ENCODE peak calls at places on chromosome 14, in seven cellular contexts. One of them, this sample, is unnamed.
A peak's percentile ranks its signal among the peaks of the same experiment; 100 is the strongest.

GRCh38 chr14:103008768-103009342 is 48.5 kb downstream of the CDC42BPB start:
- DNase-seq in trophoblast cell: no peak
- DNase-seq in IMR-90: peak; percentile 72
- DNase-seq in neuronal stem cell: no peak
- DNase-seq in H9: no peak
- DNase-seq in mesenchymal stem cell: peak; percentile 28
- DNase-seq in H1: no peak
- DNase-seq in this sample: peak; percentile 37

GRCh38 chr14:91358654-91359210 is 58.9 kb downstream of the CCDC88C start:
- DNase-seq in H9: no peak
- DNase-seq in trophoblast cell: no peak
- DNase-seq in neuronal stem cell: no peak
- DNase-seq in H1: no peak
- DNase-seq in IMR-90: no peak
- DNase-seq in mesenchymal stem cell: no peak
- DNase-seq in this sample: no peak

GRCh38 chr14:92880851-92881250 is 42.1 kb upstream of the CHGA start:
- DNase-seq in mesenchymal stem cell: no peak
- DNase-seq in trophoblast cell: no peak
- DNase-seq in H9: peak; percentile 69
- DNase-seq in H1: peak; percentile 58
- DNase-seq in neuronal stem cell: no peak
- DNase-seq in IMR-90: peak; percentile 2
- DNase-seq in this sample: peak; percentile 72

GRCh38 chr14:104929268-104930230 is 4.9 kb downstream of the PLD4 start:
- DNase-seq in H9: no peak
- DNase-seq in H1: no peak
- DNase-seq in mesenchymal stem cell: no peak
- DNase-seq in trophoblast cell: no peak
- DNase-seq in neuronal stem cell: no peak
- DNase-seq in IMR-90: no peak
- DNase-seq in this sample: no peak

GRCh38 chr14:23539209-23539866 is 12.2 kb downstream of the ZFHX2 start:
- DNase-seq in IMR-90: peak; percentile 28
- DNase-seq in H9: peak; percentile 85
- DNase-seq in neuronal stem cell: peak; percentile 78
- DNase-seq in trophoblast cell: no peak
- DNase-seq in mesenchymal stem cell: peak; percentile 50
- DNase-seq in H1: peak; percentile 79
- DNase-seq in this sample: peak; percentile 92

GRCh38 chr14:34348592-34348991 is 113.4 kb downstream of the SPTSSA start:
- DNase-seq in H9: no peak
- DNase-seq in H1: no peak
- DNase-seq in IMR-90: no peak
- DNase-seq in neuronal stem cell: no peak
- DNase-seq in trophoblast cell: no peak
- DNase-seq in mesenchymal stem cell: no peak
- DNase-seq in this sample: no peak

GRCh38 chr14:21924479-21924878 is 250.9 kb upstream of the OR4E1 start:
- DNase-seq in mesenchymal stem cell: no peak
- DNase-seq in trophoblast cell: no peak
- DNase-seq in H9: peak; percentile 46
- DNase-seq in IMR-90: no peak
- DNase-seq in H1: no peak
- DNase-seq in neuronal stem cell: no peak
- DNase-seq in this sample: peak; percentile 50

GRCh38 chr14:68391292-68392014 is 401.4 kb downstream of the ZFP36L1 start:
- DNase-seq in trophoblast cell: no peak
- DNase-seq in neuronal stem cell: no peak
- DNase-seq in IMR-90: peak; percentile 79
- DNase-seq in H9: no peak
- DNase-seq in mesenchymal stem cell: no peak
- DNase-seq in H1: no peak
- DNase-seq in this sample: no peak

GRCh38 chr14:56351861-56352260 is 227.7 kb upstream of the TMEM260 start:
- DNase-seq in trophoblast cell: peak; percentile 84
- DNase-seq in mesenchymal stem cell: peak; percentile 83
- DNase-seq in IMR-90: peak; percentile 92
- DNase-seq in H1: no peak
- DNase-seq in neuronal stem cell: no peak
- DNase-seq in H9: no peak
- DNase-seq in this sample: peak; percentile 90

GRCh38 chr14:104252256-104253215 is 114.1 kb downstream of the KIF26A start:
- DNase-seq in H1: no peak
- DNase-seq in trophoblast cell: no peak
- DNase-seq in IMR-90: no peak
- DNase-seq in mesenchymal stem cell: no peak
- DNase-seq in neuronal stem cell: no peak
- DNase-seq in H9: peak; percentile 28
- DNase-seq in this sample: no peak

GRCh38 chr14:85428926-85429325 is 101.0 kb upstream of the FLRT2 start:
- DNase-seq in H9: no peak
- DNase-seq in mesenchymal stem cell: no peak
- DNase-seq in IMR-90: peak; percentile 43
- DNase-seq in trophoblast cell: no peak
- DNase-seq in H1: no peak
- DNase-seq in neuronal stem cell: no peak
- DNase-seq in this sample: no peak

GRCh38 chr14:55071870-55072640 is 20.6 kb downstream of the MAPK1IP1L start:
- DNase-seq in H1: no peak
- DNase-seq in neuronal stem cell: no peak
- DNase-seq in H9: no peak
- DNase-seq in trophoblast cell: peak; percentile 4
- DNase-seq in mesenchymal stem cell: peak; percentile 95
- DNase-seq in IMR-90: peak; percentile 94
- DNase-seq in this sample: no peak

GRCh38 chr14:105062048-105062433 is 3.2 kb downstream of the GPR132 start:
- DNase-seq in IMR-90: no peak
- DNase-seq in neuronal stem cell: no peak
- DNase-seq in H1: no peak
- DNase-seq in trophoblast cell: no peak
- DNase-seq in H9: no peak
- DNase-seq in mesenchymal stem cell: no peak
- DNase-seq in this sample: no peak

GRCh38 chr14:102770910-102771543 is 6.2 kb upstream of the TRAF3 start:
- DNase-seq in IMR-90: no peak
- DNase-seq in neuronal stem cell: no peak
- DNase-seq in mesenchymal stem cell: no peak
- DNase-seq in trophoblast cell: no peak
- DNase-seq in H9: no peak
- DNase-seq in H1: no peak
- DNase-seq in this sample: no peak

GRCh38 chr14:76920572-76921175 is 94.5 kb downstream of the LRRC74A start:
- DNase-seq in H9: peak; percentile 64
- DNase-seq in neuronal stem cell: no peak
- DNase-seq in trophoblast cell: no peak
- DNase-seq in H1: no peak
- DNase-seq in mesenchymal stem cell: peak; percentile 54
- DNase-seq in IMR-90: no peak
- DNase-seq in this sample: peak; percentile 85

GRCh38 chr14:67704484-67705089 is 2.9 kb downstream of the RDH12 start:
- DNase-seq in H9: no peak
- DNase-seq in IMR-90: peak; percentile 54
- DNase-seq in H1: no peak
- DNase-seq in mesenchymal stem cell: peak; percentile 62
- DNase-seq in neuronal stem cell: peak; percentile 66
- DNase-seq in trophoblast cell: peak; percentile 31
- DNase-seq in this sample: peak; percentile 77

GRCh38 chr14:103634156-103634555 is 5.1 kb downstream of the KLC1 start:
- DNase-seq in trophoblast cell: no peak
- DNase-seq in H1: no peak
- DNase-seq in IMR-90: no peak
- DNase-seq in mesenchymal stem cell: no peak
- DNase-seq in neuronal stem cell: no peak
- DNase-seq in H9: no peak
- DNase-seq in this sample: no peak

GRCh38 chr14:67557118-67557517 is 24.0 kb downstream of the PLEKHH1 start:
- DNase-seq in mesenchymal stem cell: peak; percentile 53
- DNase-seq in H9: no peak
- DNase-seq in trophoblast cell: peak; percentile 21
- DNase-seq in neuronal stem cell: no peak
- DNase-seq in IMR-90: peak; percentile 22
- DNase-seq in H1: no peak
- DNase-seq in this sample: peak; percentile 78

DNA sequence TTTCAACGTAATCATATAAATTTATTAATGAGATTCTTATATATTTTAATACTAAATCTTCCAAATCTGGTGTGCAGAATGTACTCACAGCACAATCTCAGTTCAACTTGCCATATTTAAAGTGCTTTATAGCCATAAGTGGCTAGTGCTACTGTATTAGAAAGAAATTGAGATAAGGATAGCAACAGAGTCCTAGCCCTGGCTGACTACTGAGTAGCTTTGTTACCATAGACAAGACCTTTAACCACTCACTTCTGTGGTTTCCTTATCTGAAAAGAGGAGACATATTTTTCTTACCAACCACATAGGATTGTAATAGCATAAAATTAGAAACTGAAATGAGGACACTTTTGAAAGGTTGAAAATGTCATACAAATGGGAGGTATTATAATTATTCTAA is 2.0 kb upstream of the CHURC1 start:
- DNase-seq in H9: no peak
- DNase-seq in H1: no peak
- DNase-seq in IMR-90: no peak
- DNase-seq in neuronal stem cell: no peak
- DNase-seq in mesenchymal stem cell: peak; percentile 8
- DNase-seq in trophoblast cell: no peak
- DNase-seq in this sample: no peak
- H4K8ac ChIP-seq in H9: no peak overlapping the region
- H4K8ac ChIP-seq in H1: no peak overlapping the region
- H4K8ac ChIP-seq in IMR-90: no peak overlapping the region
- H4K8ac ChIP-seq in neuronal stem cell: no peak overlapping the region
- H4K8ac ChIP-seq in mesenchymal stem cell: no peak overlapping the region
- H4K8ac ChIP-seq in trophoblast cell: no peak overlapping the region
- H4K8ac ChIP-seq in this sample: no peak overlapping the region

DNA sequence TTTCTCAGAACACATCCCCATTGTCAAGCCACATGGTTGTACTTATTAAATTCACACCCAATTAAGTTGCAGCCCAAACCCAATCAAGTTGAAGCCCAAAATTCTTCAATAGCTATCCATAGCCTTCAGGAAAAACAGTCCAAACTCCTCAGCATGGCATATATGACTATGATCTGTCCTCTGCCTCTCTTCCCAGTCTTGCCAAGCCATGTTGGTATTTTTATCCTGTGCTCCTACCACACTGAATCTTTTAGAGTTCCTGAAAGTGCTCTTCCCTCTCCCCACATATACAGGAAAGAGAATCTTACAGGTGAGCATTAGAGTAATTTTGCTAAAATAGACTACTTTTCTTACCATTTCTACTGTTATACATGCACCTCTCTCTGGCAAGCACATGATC is 834.9 kb downstream of the RPS29 start:
- DNase-seq in mesenchymal stem cell: no peak
- DNase-seq in trophoblast cell: no peak
- DNase-seq in H1: no peak
- DNase-seq in IMR-90: no peak
- DNase-seq in neuronal stem cell: no peak
- DNase-seq in H9: no peak
- DNase-seq in this sample: no peak
- H3K79me1 ChIP-seq in mesenchymal stem cell: no peaks in the 10 kb centered on the region
- H3K79me1 ChIP-seq in trophoblast cell: no peaks in the 10 kb centered on the region
- H3K79me1 ChIP-seq in H1: no peaks in the 10 kb centered on the region
- H3K79me1 ChIP-seq in IMR-90: no peaks in the 10 kb centered on the region
- H3K79me1 ChIP-seq in neuronal stem cell: no peaks in the 10 kb centered on the region
- H3K79me1 ChIP-seq in H9: no peaks in the 10 kb centered on the region
- H3K79me1 ChIP-seq in this sample: no peaks in the 10 kb centered on the region

GRCh38 chr14:61271552-61271951 is 9.6 kb downstream of the TMEM30B start:
- DNase-seq in H1: no peak
- DNase-seq in H9: no peak
- DNase-seq in IMR-90: no peak
- DNase-seq in neuronal stem cell: no peak
- DNase-seq in trophoblast cell: no peak
- DNase-seq in mesenchymal stem cell: no peak
- DNase-seq in this sample: no peak
- H4K8ac ChIP-seq in H1: no peak overlapping the region
- H4K8ac ChIP-seq in H9: no peak overlapping the region
- H4K8ac ChIP-seq in IMR-90: no peak overlapping the region
- H4K8ac ChIP-seq in neuronal stem cell: no peak overlapping the region
- H4K8ac ChIP-seq in trophoblast cell: no peak overlapping the region
- H4K8ac ChIP-seq in mesenchymal stem cell: no peak overlapping the region
- H4K8ac ChIP-seq in this sample: no peak overlapping the region

GRCh38 chr14:60861545-60862147 is 119.2 kb downstream of the TRMT5 start:
- DNase-seq in trophoblast cell: no peak
- DNase-seq in H9: no peak
- DNase-seq in IMR-90: no peak
- DNase-seq in mesenchymal stem cell: no peak
- DNase-seq in H1: no peak
- DNase-seq in neuronal stem cell: no peak
- DNase-seq in this sample: no peak
- H3K79me1 ChIP-seq in trophoblast cell: no peaks in the 10 kb centered on the region
- H3K79me1 ChIP-seq in H9: no peaks in the 10 kb centered on the region
- H3K79me1 ChIP-seq in IMR-90: peaks cover 18% of the 10 kb centered on the region
- H3K79me1 ChIP-seq in mesenchymal stem cell: peaks cover 8% of the 10 kb centered on the region
- H3K79me1 ChIP-seq in H1: no peaks in the 10 kb centered on the region
- H3K79me1 ChIP-seq in neuronal stem cell: no peaks in the 10 kb centered on the region
- H3K79me1 ChIP-seq in this sample: no peaks in the 10 kb centered on the region

DNA sequence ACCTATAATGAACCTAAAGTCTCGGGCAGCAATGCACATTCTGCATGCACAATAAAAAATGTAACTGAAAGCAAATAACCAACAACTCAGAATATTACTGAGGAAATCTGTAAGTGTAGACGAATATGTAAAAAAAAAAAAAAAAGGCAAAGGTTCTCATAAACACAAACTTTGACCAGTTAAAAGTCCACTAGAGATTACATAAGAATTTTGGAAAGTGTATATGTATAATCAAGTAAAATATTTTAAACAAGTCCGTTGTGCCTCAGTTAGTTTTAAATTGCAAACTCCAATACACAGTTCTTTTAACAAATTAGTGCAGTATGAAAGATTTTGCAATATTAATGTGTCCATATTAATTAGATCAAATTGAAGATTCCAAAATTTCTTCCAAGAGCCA is 35.3 kb upstream of the PAPOLA start:
- DNase-seq in IMR-90: no peak
- DNase-seq in H1: no peak
- DNase-seq in trophoblast cell: no peak
- DNase-seq in H9: no peak
- DNase-seq in neuronal stem cell: no peak
- DNase-seq in mesenchymal stem cell: no peak
- DNase-seq in this sample: no peak
- H4K8ac ChIP-seq in IMR-90: no peak overlapping the region
- H4K8ac ChIP-seq in H1: no peak overlapping the region
- H4K8ac ChIP-seq in trophoblast cell: no peak overlapping the region
- H4K8ac ChIP-seq in H9: no peak overlapping the region
- H4K8ac ChIP-seq in neuronal stem cell: no peak overlapping the region
- H4K8ac ChIP-seq in mesenchymal stem cell: no peak overlapping the region
- H4K8ac ChIP-seq in this sample: no peak overlapping the region

DNA sequence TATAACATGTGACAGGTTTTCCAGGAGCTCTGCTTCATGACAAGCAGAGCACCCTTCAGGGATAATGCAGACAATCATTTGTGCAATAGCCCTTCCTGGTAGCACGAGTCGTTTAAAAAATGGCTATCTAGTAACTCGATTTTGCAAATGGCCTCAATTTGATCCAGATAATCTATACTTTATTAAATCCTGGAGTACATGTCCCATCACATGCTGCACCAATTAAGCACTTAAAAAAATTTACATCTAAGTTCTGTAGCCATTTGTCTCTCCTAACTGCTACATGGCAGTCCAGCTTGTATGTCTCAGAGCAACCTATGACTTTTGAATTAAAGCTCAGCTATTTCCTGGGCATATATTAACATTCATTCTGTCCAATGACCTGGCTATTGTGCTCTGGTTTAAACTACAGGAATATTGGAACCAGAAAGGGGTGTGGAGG is 79.8 kb downstream of the TTC8 start:
- DNase-seq in H9: no peak
- DNase-seq in neuronal stem cell: no peak
- DNase-seq in H1: no peak
- DNase-seq in mesenchymal stem cell: no peak
- DNase-seq in trophoblast cell: no peak
- DNase-seq in IMR-90: no peak
- DNase-seq in this sample: no peak
- H3K79me1 ChIP-seq in H9: no peaks in the 10 kb centered on the region
- H3K79me1 ChIP-seq in neuronal stem cell: no peaks in the 10 kb centered on the region
- H3K79me1 ChIP-seq in H1: no peaks in the 10 kb centered on the region
- H3K79me1 ChIP-seq in mesenchymal stem cell: no peaks in the 10 kb centered on the region
- H3K79me1 ChIP-seq in trophoblast cell: no peaks in the 10 kb centered on the region
- H3K79me1 ChIP-seq in IMR-90: no peaks in the 10 kb centered on the region
- H3K79me1 ChIP-seq in this sample: no peaks in the 10 kb centered on the region

This sample was measured in mesendoderm.